ENCODE peak calls at places on chromosomes 5 and 9, in eight cellular contexts. One of them, this sample, is unnamed.

GRCh38 chr5:9654886-9655285 is 24.7 kb upstream of the TAS2R1 start:
- DNase-seq in testis: no peak
- DNase-seq in AG04450: no peak
- DNase-seq in Karpas-422: no peak
- DNase-seq in dorsolateral prefrontal cortex: no peak
- DNase-seq in A549: no peak
- DNase-seq in cardiac muscle cell: no peak
- DNase-seq in uterus: no peak
- DNase-seq in this sample: no peak

GRCh38 chr9:27436234-27436633 is 87.9 kb upstream of the IFNK start:
- DNase-seq in AG04450: no peak
- DNase-seq in A549: peak
- DNase-seq in cardiac muscle cell: no peak
- DNase-seq in Karpas-422: no peak
- DNase-seq in uterus: no peak
- DNase-seq in dorsolateral prefrontal cortex: no peak
- DNase-seq in testis: no peak
- DNase-seq in this sample: no peak

GRCh38 chr5:38285226-38285625 is 26.9 kb downstream of the EGFLAM start:
- DNase-seq in Karpas-422: no peak
- DNase-seq in cardiac muscle cell: no peak
- DNase-seq in testis: no peak
- DNase-seq in dorsolateral prefrontal cortex: no peak
- DNase-seq in A549: no peak
- DNase-seq in AG04450: no peak
- DNase-seq in uterus: no peak
- DNase-seq in this sample: no peak

GRCh38 chr5:94968507-94969095 is 316.3 kb downstream of the MCTP1 start:
- DNase-seq in cardiac muscle cell: peak
- DNase-seq in dorsolateral prefrontal cortex: peak
- DNase-seq in Karpas-422: peak
- DNase-seq in testis: peak
- DNase-seq in A549: peak
- DNase-seq in uterus: no peak
- DNase-seq in AG04450: peak
- DNase-seq in this sample: peak

GRCh38 chr5:96661841-96662724 is at the start of gene CAST:
- DNase-seq in Karpas-422: peak
- DNase-seq in uterus: peak
- DNase-seq in A549: peak
- DNase-seq in cardiac muscle cell: peak
- DNase-seq in AG04450: peak
- DNase-seq in testis: peak
- DNase-seq in dorsolateral prefrontal cortex: peak
- DNase-seq in this sample: peak

GRCh38 chr5:112492291-112492690 is 73.2 kb upstream of the EPB41L4A start:
- DNase-seq in uterus: peak
- DNase-seq in dorsolateral prefrontal cortex: no peak
- DNase-seq in A549: peak
- DNase-seq in AG04450: peak
- DNase-seq in Karpas-422: peak
- DNase-seq in testis: peak
- DNase-seq in cardiac muscle cell: peak
- DNase-seq in this sample: no peak

GRCh38 chr5:138956801-138957200 is 81.7 kb upstream of the LRRTM2 start:
- DNase-seq in AG04450: no peak
- DNase-seq in A549: no peak
- DNase-seq in Karpas-422: no peak
- DNase-seq in testis: no peak
- DNase-seq in cardiac muscle cell: no peak
- DNase-seq in dorsolateral prefrontal cortex: no peak
- DNase-seq in uterus: no peak
- DNase-seq in this sample: no peak

GRCh38 chr9:92952861-92953620 is 5.7 kb downstream of the FGD3 start:
- DNase-seq in uterus: no peak
- DNase-seq in A549: no peak
- DNase-seq in testis: no peak
- DNase-seq in cardiac muscle cell: peak
- DNase-seq in Karpas-422: no peak
- DNase-seq in dorsolateral prefrontal cortex: no peak
- DNase-seq in AG04450: no peak
- DNase-seq in this sample: no peak

GRCh38 chr5:27308151-27308550 is 269.8 kb upstream of the CDH9 start:
- DNase-seq in testis: no peak
- DNase-seq in Karpas-422: no peak
- DNase-seq in A549: no peak
- DNase-seq in uterus: no peak
- DNase-seq in dorsolateral prefrontal cortex: no peak
- DNase-seq in cardiac muscle cell: no peak
- DNase-seq in AG04450: no peak
- DNase-seq in this sample: no peak

GRCh38 chr9:79946718-79947117 is 375.0 kb downstream of the TLE4 start:
- DNase-seq in dorsolateral prefrontal cortex: peak
- DNase-seq in uterus: no peak
- DNase-seq in A549: no peak
- DNase-seq in Karpas-422: no peak
- DNase-seq in cardiac muscle cell: no peak
- DNase-seq in testis: no peak
- DNase-seq in AG04450: no peak
- DNase-seq in this sample: no peak

GRCh38 chr9:109145062-109145461 is 22.0 kb downstream of the FRRS1L start:
- DNase-seq in cardiac muscle cell: no peak
- DNase-seq in AG04450: no peak
- DNase-seq in uterus: no peak
- DNase-seq in dorsolateral prefrontal cortex: no peak
- DNase-seq in A549: no peak
- DNase-seq in testis: no peak
- DNase-seq in Karpas-422: no peak
- DNase-seq in this sample: no peak

GRCh38 chr9:109149722-109150121 is 17.3 kb downstream of the FRRS1L start:
- DNase-seq in testis: no peak
- DNase-seq in dorsolateral prefrontal cortex: no peak
- DNase-seq in A549: no peak
- DNase-seq in AG04450: no peak
- DNase-seq in cardiac muscle cell: no peak
- DNase-seq in uterus: no peak
- DNase-seq in Karpas-422: no peak
- DNase-seq in this sample: no peak

GRCh38 chr9:109156705-109157104 is 10.3 kb downstream of the FRRS1L start:
- DNase-seq in dorsolateral prefrontal cortex: no peak
- DNase-seq in AG04450: no peak
- DNase-seq in uterus: no peak
- DNase-seq in Karpas-422: no peak
- DNase-seq in cardiac muscle cell: no peak
- DNase-seq in testis: no peak
- DNase-seq in A549: no peak
- DNase-seq in this sample: no peak

GRCh38 chr9:109150925-109151547 is 16.0 kb downstream of the FRRS1L start:
- DNase-seq in AG04450: no peak
- DNase-seq in testis: no peak
- DNase-seq in Karpas-422: no peak
- DNase-seq in uterus: no peak
- DNase-seq in cardiac muscle cell: no peak
- DNase-seq in A549: no peak
- DNase-seq in dorsolateral prefrontal cortex: no peak
- DNase-seq in this sample: no peak
- H3K27ac ChIP-seq in AG04450: no peak
- H3K27ac ChIP-seq in testis: no peak
- H3K27ac ChIP-seq in Karpas-422: no peak
- H3K27ac ChIP-seq in uterus: no peak
- H3K27ac ChIP-seq in cardiac muscle cell: no peak
- H3K27ac ChIP-seq in A549: no peak
- H3K27ac ChIP-seq in dorsolateral prefrontal cortex: no peak
- H3K27ac ChIP-seq in this sample: no peak

GRCh38 chr9:128765499-128765898 is 6.2 kb downstream of the ZER1 start:
- DNase-seq in A549: no peak
- DNase-seq in cardiac muscle cell: no peak
- DNase-seq in Karpas-422: no peak
- DNase-seq in uterus: no peak
- DNase-seq in AG04450: no peak
- DNase-seq in dorsolateral prefrontal cortex: no peak
- DNase-seq in testis: no peak
- DNase-seq in this sample: no peak

GRCh38 chr9:128771094-128771721 is 519 bp downstream of the ZER1 start:
- DNase-seq in testis: peak
- DNase-seq in Karpas-422: no peak
- DNase-seq in AG04450: no peak
- DNase-seq in dorsolateral prefrontal cortex: no peak
- DNase-seq in uterus: no peak
- DNase-seq in cardiac muscle cell: peak
- DNase-seq in A549: no peak
- DNase-seq in this sample: peak

GRCh38 chr9:128771745-128772519 is at the start of gene ZER1:
- DNase-seq in A549: peak
- DNase-seq in testis: peak
- DNase-seq in uterus: peak
- DNase-seq in dorsolateral prefrontal cortex: peak
- DNase-seq in cardiac muscle cell: peak
- DNase-seq in Karpas-422: peak
- DNase-seq in AG04450: peak
- DNase-seq in this sample: peak

GRCh38 chr9:128770286-128770685 is 1.4 kb downstream of the ZER1 start:
- DNase-seq in AG04450: no peak
- DNase-seq in cardiac muscle cell: no peak
- DNase-seq in dorsolateral prefrontal cortex: no peak
- DNase-seq in uterus: no peak
- DNase-seq in A549: no peak
- DNase-seq in testis: no peak
- DNase-seq in Karpas-422: no peak
- DNase-seq in this sample: no peak

DNA sequence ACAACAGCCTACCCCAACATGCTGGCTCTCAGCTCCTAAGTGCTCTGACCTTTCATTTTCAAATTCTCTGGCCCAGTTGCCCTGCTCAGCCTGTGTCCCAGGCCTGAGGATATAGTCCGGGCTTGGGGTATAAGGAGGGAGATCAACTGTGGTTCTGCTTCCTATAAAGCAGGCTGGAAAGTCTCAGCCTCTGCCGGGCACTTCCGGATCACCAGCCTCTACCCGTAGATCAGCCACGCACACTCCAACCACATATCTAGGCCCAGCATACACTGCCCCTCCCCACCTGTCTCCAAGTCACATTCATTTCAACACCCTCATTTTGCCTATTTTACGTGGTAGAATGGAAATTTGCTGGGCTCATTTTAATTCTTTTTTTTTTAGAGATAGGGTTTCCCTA is 3.1 kb downstream of the ZER1 start:
- DNase-seq in dorsolateral prefrontal cortex: no peak
- DNase-seq in AG04450: no peak
- DNase-seq in cardiac muscle cell: no peak
- DNase-seq in Karpas-422: no peak
- DNase-seq in uterus: no peak
- DNase-seq in testis: no peak
- DNase-seq in A549: no peak
- DNase-seq in this sample: no peak
- H3K27ac ChIP-seq in dorsolateral prefrontal cortex: no peak
- H3K27ac ChIP-seq in AG04450: no peak
- H3K27ac ChIP-seq in cardiac muscle cell: no peak
- H3K27ac ChIP-seq in Karpas-422: no peak
- H3K27ac ChIP-seq in uterus: no peak
- H3K27ac ChIP-seq in testis: no peak
- H3K27ac ChIP-seq in A549: no peak
- H3K27ac ChIP-seq in this sample: no peak

GRCh38 chr5:157051604-157052245 is 7.2 kb downstream of the HAVCR1 start:
- DNase-seq in A549: no peak
- DNase-seq in dorsolateral prefrontal cortex: no peak
- DNase-seq in testis: no peak
- DNase-seq in cardiac muscle cell: no peak
- DNase-seq in Karpas-422: no peak
- DNase-seq in AG04450: no peak
- DNase-seq in uterus: no peak
- DNase-seq in this sample: no peak

GRCh38 chr5:157046041-157046440 is 12.9 kb downstream of the HAVCR1 start:
- DNase-seq in Karpas-422: no peak
- DNase-seq in AG04450: no peak
- DNase-seq in cardiac muscle cell: peak
- DNase-seq in A549: peak
- DNase-seq in testis: no peak
- DNase-seq in uterus: no peak
- DNase-seq in dorsolateral prefrontal cortex: peak
- DNase-seq in this sample: no peak

GRCh38 chr5:157050050-157050449 is 8.9 kb downstream of the HAVCR1 start:
- DNase-seq in A549: no peak
- DNase-seq in uterus: no peak
- DNase-seq in AG04450: no peak
- DNase-seq in dorsolateral prefrontal cortex: no peak
- DNase-seq in testis: no peak
- DNase-seq in cardiac muscle cell: no peak
- DNase-seq in Karpas-422: no peak
- DNase-seq in this sample: no peak

GRCh38 chr5:157047898-157048297 is 11.0 kb downstream of the HAVCR1 start:
- DNase-seq in testis: no peak
- DNase-seq in cardiac muscle cell: no peak
- DNase-seq in AG04450: no peak
- DNase-seq in Karpas-422: no peak
- DNase-seq in uterus: no peak
- DNase-seq in A549: no peak
- DNase-seq in dorsolateral prefrontal cortex: no peak
- DNase-seq in this sample: no peak

GRCh38 chr5:157049605-157050004 is 9.3 kb downstream of the HAVCR1 start:
- DNase-seq in Karpas-422: no peak
- DNase-seq in uterus: no peak
- DNase-seq in A549: peak
- DNase-seq in dorsolateral prefrontal cortex: no peak
- DNase-seq in testis: no peak
- DNase-seq in cardiac muscle cell: no peak
- DNase-seq in AG04450: no peak
- DNase-seq in this sample: no peak
- H3K27ac ChIP-seq in Karpas-422: no peak
- H3K27ac ChIP-seq in uterus: no peak
- H3K27ac ChIP-seq in A549: peak
- H3K27ac ChIP-seq in dorsolateral prefrontal cortex: no peak
- H3K27ac ChIP-seq in testis: no peak
- H3K27ac ChIP-seq in cardiac muscle cell: no peak
- H3K27ac ChIP-seq in AG04450: no peak
- H3K27ac ChIP-seq in this sample: no peak

DNA sequence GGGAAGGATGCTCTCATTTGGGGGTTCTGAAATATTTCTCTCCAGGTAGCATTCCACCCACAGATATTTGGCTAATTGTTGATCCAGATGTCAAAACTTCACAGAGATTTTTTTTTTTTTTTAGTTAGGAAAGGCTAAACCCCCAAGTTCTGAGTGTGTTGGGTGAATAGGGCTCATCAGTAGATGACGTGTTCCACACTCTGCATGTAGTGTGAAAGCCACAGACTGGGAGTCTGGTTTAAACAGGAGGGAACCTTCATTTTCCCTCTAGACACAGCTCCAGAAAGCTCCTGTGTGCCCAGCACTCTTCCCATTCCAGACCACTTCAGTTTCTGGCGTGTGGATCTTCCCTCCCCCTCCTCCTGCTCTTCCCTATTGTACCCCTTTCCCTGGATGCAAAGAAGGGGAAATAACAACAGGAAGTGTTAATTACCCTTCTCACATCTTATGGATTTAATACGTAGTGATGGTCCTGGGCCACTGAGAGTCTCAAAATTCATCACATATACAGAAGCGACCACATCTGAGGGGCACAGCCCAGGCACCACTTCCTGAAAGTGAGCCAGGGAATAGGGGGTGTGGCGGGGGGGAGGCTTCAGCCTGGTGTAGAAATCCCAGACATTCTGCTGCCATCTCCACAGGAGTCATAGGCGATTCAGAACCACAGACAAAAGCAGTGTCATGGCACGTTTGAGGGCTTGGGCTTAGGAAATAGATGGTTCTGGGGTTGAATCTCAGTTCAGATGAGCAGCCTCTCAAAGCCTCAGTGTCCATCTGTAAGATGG is 65.1 kb downstream of the DAP start:
- DNase-seq in testis: no peak
- DNase-seq in Karpas-422: no peak
- DNase-seq in AG04450: no peak
- DNase-seq in dorsolateral prefrontal cortex: no peak
- DNase-seq in uterus: no peak
- DNase-seq in cardiac muscle cell: no peak
- DNase-seq in A549: no peak
- DNase-seq in this sample: no peak
- H3K27ac ChIP-seq in testis: no peak
- H3K27ac ChIP-seq in Karpas-422: peak
- H3K27ac ChIP-seq in AG04450: peak
- H3K27ac ChIP-seq in dorsolateral prefrontal cortex: no peak
- H3K27ac ChIP-seq in uterus: no peak
- H3K27ac ChIP-seq in cardiac muscle cell: no peak
- H3K27ac ChIP-seq in A549: no peak
- H3K27ac ChIP-seq in this sample: no peak